ENCODE peak calls at places on chromosome 13, in eight cellular contexts. A, R, Q, Y, W, O, C and Z are unnamed samples.

GRCh38 chr13:106523566-106523965 is 11.9 kb downstream of the EFNB2 start:
- DNase-seq in A (no peak), R (no peak), Q (no peak), Y (peak), W (no peak), O (peak), C (peak), Z (no peak)

GRCh38 chr13:70723732-70724131 is 615.5 kb upstream of the KLHL1 start:
- DNase-seq in A (no peak), R (no peak), Q (no peak), Y (peak), W (no peak), O (peak), C (no peak), Z (no peak)

GRCh38 chr13:53782400-53783030 is 753.9 kb downstream of the OLFM4 start:
- DNase-seq in A (no peak), R (peak), Q (peak), Y (peak), W (no peak), O (peak), C (peak), Z (no peak)

GRCh38 chr13:43874512-43875092 is 4.9 kb downstream of the CCDC122 start:
- DNase-seq in A (no peak), R (peak), Q (no peak), Y (no peak), W (no peak), O (no peak), C (peak), Z (no peak)

GRCh38 chr13:44768775-44769578 is 192.8 kb upstream of the TSC22D1 start:
- DNase-seq in A (no peak), R (no peak), Q (no peak), Y (no peak), W (no peak), O (no peak), C (no peak), Z (no peak)

GRCh38 chr13:34523401-34523800 is 418.7 kb upstream of the NBEA start:
- DNase-seq in A (no peak), R (no peak), Q (no peak), Y (no peak), W (no peak), O (no peak), C (peak), Z (no peak)

GRCh38 chr13:38641164-38641948 is 45.5 kb upstream of the FREM2 start:
- DNase-seq in A (no peak), R (no peak), Q (no peak), Y (no peak), W (no peak), O (no peak), C (no peak), Z (no peak)

GRCh38 chr13:110272227-110272626 is 34.7 kb downstream of the COL4A1 start:
- DNase-seq in A (no peak), R (no peak), Q (no peak), Y (no peak), W (no peak), O (no peak), C (no peak), Z (no peak)

GRCh38 chr13:65378943-65379519 is 1851.1 kb downstream of the PCDH9 start:
- DNase-seq in A (no peak), R (peak), Q (no peak), Y (no peak), W (no peak), O (peak), C (peak), Z (no peak)

GRCh38 chr13:112522578-112522977 is 65.4 kb downstream of the TUBGCP3 start:
- DNase-seq in A (no peak), R (no peak), Q (no peak), Y (no peak), W (no peak), O (no peak), C (peak), Z (no peak)

GRCh38 chr13:111492958-111493357 is 172.5 kb downstream of the TEX29 start:
- DNase-seq in A (no peak), R (no peak), Q (no peak), Y (no peak), W (no peak), O (no peak), C (no peak), Z (no peak)

GRCh38 chr13:89726690-89727435 is 1620.6 kb upstream of the MIR17HG start:
- DNase-seq in A (no peak), R (no peak), Q (no peak), Y (no peak), W (no peak), O (no peak), C (no peak), Z (no peak)

GRCh38 chr13:105982219-105982618 is 553.2 kb downstream of the EFNB2 start:
- DNase-seq in A (no peak), R (peak), Q (no peak), Y (no peak), W (no peak), O (no peak), C (no peak), Z (no peak)